ENCODE peak calls at places on chromosomes 6 and 20, in six cellular contexts. E is stimulated activated CD8-positive, alpha-beta memory T cell treated with anti-CD3 and anti-CD28 coated beads, Interleukin-4, amount 100 ng/mL, for 48 hours; N is MCF 10A; Z is Kasumi-1; Y is LoVo; P is stimulated activated CD4-positive, alpha-beta T cell treated with anti-CD3 and anti-CD28 coated beads, Interleukin-4, amount 100 ng/mL, for 48 hours. L is an unnamed sample.
A peak's percentile ranks its signal among the peaks of the same experiment; 100 is the strongest.

GRCh38 chr6:142735182-142735581 is 209.8 kb downstream of the HIVEP2 start:
- DNase-seq in E (no peak), N (peak; percentile 69), Z (no peak), Y (no peak), P (no peak), L (peak; percentile 18)

GRCh38 chr6:118297821-118298220 is 250.3 kb upstream of the PLN start:
- DNase-seq in E (no peak), N (no peak), Z (no peak), Y (no peak), P (no peak), L (no peak)

GRCh38 chr6:64505312-64505711 is 869.7 kb downstream of the PHF3 start:
- DNase-seq in E (peak; percentile 22), N (peak; percentile 13), Z (no peak), Y (no peak), P (peak; percentile 0), L (no peak)

GRCh38 chr6:138965971-138966370 is 22.1 kb downstream of the REPS1 start:
- DNase-seq in E (no peak), N (no peak), Z (no peak), Y (no peak), P (no peak), L (no peak)

GRCh38 chr6:148780918-148781436 is 34.1 kb downstream of the UST start:
- DNase-seq in E (no peak), N (no peak), Z (no peak), Y (no peak), P (no peak), L (no peak)

GRCh38 chr6:160086754-160087153 is 34.9 kb upstream of the SLC22A1 start:
- DNase-seq in E (no peak), N (no peak), Z (no peak), Y (no peak), P (no peak), L (no peak)

GRCh38 chr20:50151034-50151743 is 2.3 kb downstream of the PEDS1 start:
- DNase-seq in E (no peak), N (no peak), Z (no peak), Y (peak; percentile 37), P (no peak), L (peak; percentile 41)

GRCh38 chr6:150290429-150290828 is 78.4 kb upstream of the IYD start:
- DNase-seq in E (no peak), N (peak; percentile 76), Z (no peak), Y (no peak), P (no peak), L (peak; percentile 79)

GRCh38 chr6:89351632-89352328 is 742 bp downstream of the UBE2J1 start:
- DNase-seq in E (no peak), N (no peak), Z (no peak), Y (peak; percentile 18), P (no peak), L (no peak)

GRCh38 chr6:104682722-104683643 is 176.7 kb downstream of the HACE1 start:
- DNase-seq in E (peak; percentile 86), N (peak; percentile 33), Z (peak; percentile 66), Y (peak; percentile 48), P (peak; percentile 73), L (peak; percentile 76)

GRCh38 chr6:47628448-47629272 is 69.7 kb upstream of the ADGRF4 start:
- DNase-seq in E (no peak), N (no peak), Z (no peak), Y (no peak), P (no peak), L (no peak)

GRCh38 chr20:57688864-57689263 is 21.0 kb downstream of the PMEPA1 start:
- DNase-seq in E (no peak), N (no peak), Z (no peak), Y (no peak), P (no peak), L (no peak)

GRCh38 chr20:10448270-10449156 is 13.4 kb downstream of the SLX4IP start:
- DNase-seq in E (no peak), N (no peak), Z (no peak), Y (no peak), P (no peak), L (no peak)

GRCh38 chr6:147508073-147508870 is at the start of gene SAMD5:
- DNase-seq in E (peak; percentile 38), N (peak; percentile 77), Z (peak; percentile 51), Y (peak; percentile 84), P (peak; percentile 9), L (peak; percentile 88)

GRCh38 chr6:167450631-167451030 is 125.7 kb downstream of the TTLL2 start:
- DNase-seq in E (no peak), N (no peak), Z (no peak), Y (no peak), P (no peak), L (no peak)

GRCh38 chr20:63306673-63307537 is 13.9 kb downstream of the COL20A1 start:
- DNase-seq in E (no peak), N (no peak), Z (no peak), Y (no peak), P (no peak), L (no peak)